ENCODE peak calls at places on chromosomes 7 and 10, in eight cellular contexts. One of them, this sample, is unnamed.

GRCh38 chr7:372546-372938 is 82.6 kb downstream of the FOXL3 start:
- DNase-seq in psoas muscle: no peak
- DNase-seq in left ventricle myocardium inferior: peak
- DNase-seq in AG04450: no peak
- DNase-seq in RWPE1: no peak
- DNase-seq in astrocyte of the spinal cord: no peak
- DNase-seq in WTC11: no peak
- DNase-seq in astrocyte of the cerebellum: no peak
- DNase-seq in this sample: no peak

GRCh38 chr10:44567471-44567870 is 182.6 kb upstream of the CXCL12 start:
- DNase-seq in left ventricle myocardium inferior: no peak
- DNase-seq in astrocyte of the cerebellum: no peak
- DNase-seq in RWPE1: no peak
- DNase-seq in WTC11: no peak
- DNase-seq in AG04450: no peak
- DNase-seq in astrocyte of the spinal cord: peak
- DNase-seq in psoas muscle: no peak
- DNase-seq in this sample: no peak

GRCh38 chr7:37494940-37495339 is 46.3 kb upstream of the ELMO1 start:
- DNase-seq in WTC11: no peak
- DNase-seq in left ventricle myocardium inferior: no peak
- DNase-seq in AG04450: no peak
- DNase-seq in psoas muscle: no peak
- DNase-seq in astrocyte of the spinal cord: no peak
- DNase-seq in RWPE1: no peak
- DNase-seq in astrocyte of the cerebellum: no peak
- DNase-seq in this sample: no peak

GRCh38 chr7:135121868-135122267 is 26.0 kb upstream of the TMEM140 start:
- DNase-seq in astrocyte of the cerebellum: no peak
- DNase-seq in astrocyte of the spinal cord: no peak
- DNase-seq in RWPE1: no peak
- DNase-seq in left ventricle myocardium inferior: no peak
- DNase-seq in AG04450: no peak
- DNase-seq in WTC11: no peak
- DNase-seq in psoas muscle: peak
- DNase-seq in this sample: no peak

GRCh38 chr10:98472171-98472570 is 25.4 kb upstream of the HPS1 start:
- DNase-seq in left ventricle myocardium inferior: no peak
- DNase-seq in psoas muscle: no peak
- DNase-seq in astrocyte of the cerebellum: no peak
- DNase-seq in WTC11: peak
- DNase-seq in AG04450: no peak
- DNase-seq in astrocyte of the spinal cord: no peak
- DNase-seq in RWPE1: no peak
- DNase-seq in this sample: no peak

GRCh38 chr10:60661627-60662026 is 116.7 kb upstream of the CDK1 start:
- DNase-seq in astrocyte of the cerebellum: no peak
- DNase-seq in left ventricle myocardium inferior: no peak
- DNase-seq in RWPE1: no peak
- DNase-seq in psoas muscle: no peak
- DNase-seq in AG04450: no peak
- DNase-seq in WTC11: no peak
- DNase-seq in astrocyte of the spinal cord: peak
- DNase-seq in this sample: no peak

GRCh38 chr7:38748056-38748610 is 117.0 kb upstream of the AMPH start:
- DNase-seq in astrocyte of the spinal cord: peak
- DNase-seq in psoas muscle: no peak
- DNase-seq in RWPE1: no peak
- DNase-seq in AG04450: no peak
- DNase-seq in astrocyte of the cerebellum: no peak
- DNase-seq in left ventricle myocardium inferior: no peak
- DNase-seq in WTC11: no peak
- DNase-seq in this sample: no peak

GRCh38 chr7:17654940-17655339 is 285.4 kb downstream of the SNX13 start:
- DNase-seq in AG04450: no peak
- DNase-seq in RWPE1: no peak
- DNase-seq in psoas muscle: no peak
- DNase-seq in WTC11: no peak
- DNase-seq in astrocyte of the spinal cord: no peak
- DNase-seq in left ventricle myocardium inferior: no peak
- DNase-seq in astrocyte of the cerebellum: no peak
- DNase-seq in this sample: no peak

GRCh38 chr7:76257973-76258372 is 44.5 kb upstream of the HSPB1 start:
- DNase-seq in RWPE1: no peak
- DNase-seq in WTC11: peak
- DNase-seq in psoas muscle: no peak
- DNase-seq in astrocyte of the cerebellum: no peak
- DNase-seq in left ventricle myocardium inferior: no peak
- DNase-seq in AG04450: no peak
- DNase-seq in astrocyte of the spinal cord: no peak
- DNase-seq in this sample: no peak
- TF ChIP-seq CTCF in RWPE1: no peak
- TF ChIP-seq CTCF in WTC11: no peak
- TF ChIP-seq CTCF in psoas muscle: no peak
- TF ChIP-seq CTCF in astrocyte of the cerebellum: no peak
- TF ChIP-seq CTCF in left ventricle myocardium inferior: no peak
- TF ChIP-seq CTCF in AG04450: no peak
- TF ChIP-seq CTCF in astrocyte of the spinal cord: no peak
- TF ChIP-seq CTCF in this sample: no peak

GRCh38 chr7:127791790-127792189 is 139.8 kb downstream of the SND1 start:
- DNase-seq in WTC11: no peak
- DNase-seq in psoas muscle: no peak
- DNase-seq in AG04450: no peak
- DNase-seq in astrocyte of the spinal cord: peak
- DNase-seq in astrocyte of the cerebellum: peak
- DNase-seq in RWPE1: no peak
- DNase-seq in left ventricle myocardium inferior: no peak
- DNase-seq in this sample: no peak
- TF ChIP-seq CTCF in WTC11: no peak
- TF ChIP-seq CTCF in psoas muscle: no peak
- TF ChIP-seq CTCF in AG04450: no peak
- TF ChIP-seq CTCF in astrocyte of the spinal cord: no peak
- TF ChIP-seq CTCF in astrocyte of the cerebellum: no peak
- TF ChIP-seq CTCF in RWPE1: no peak
- TF ChIP-seq CTCF in left ventricle myocardium inferior: no peak
- TF ChIP-seq CTCF in this sample: no peak

DNA sequence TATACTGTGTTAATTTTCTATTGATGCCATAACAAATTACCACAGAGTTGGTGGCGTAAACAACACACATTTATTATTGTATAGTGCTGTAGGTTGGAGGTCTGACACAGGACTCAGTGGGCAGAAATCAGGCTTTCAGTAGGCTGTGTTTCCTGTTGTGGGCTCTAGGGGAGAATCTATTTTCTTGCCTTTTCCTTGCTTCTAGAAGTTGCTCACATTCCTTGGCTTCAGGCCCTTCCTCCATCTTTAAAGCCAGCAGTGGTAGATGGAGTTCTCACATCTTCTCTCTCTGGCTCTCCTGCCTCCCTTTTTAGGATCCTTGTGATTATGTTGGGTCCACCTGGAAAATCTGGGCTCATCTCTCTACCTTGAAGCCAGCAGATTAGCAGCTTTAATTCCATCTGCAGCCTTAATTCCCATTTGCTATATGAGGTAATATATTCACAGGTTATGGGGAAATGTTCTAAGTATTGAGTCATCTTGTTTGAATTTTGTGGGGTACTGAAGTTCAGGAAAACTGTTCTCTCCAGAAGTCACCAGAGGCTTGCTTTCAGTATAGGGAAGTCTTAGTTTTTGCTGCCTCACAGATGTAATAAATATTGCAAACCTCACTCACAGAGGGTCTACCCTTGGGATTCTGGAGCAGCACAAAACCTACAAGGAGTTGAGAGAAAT is 38.9 kb downstream of the CCNY start:
- DNase-seq in psoas muscle: no peak
- DNase-seq in AG04450: no peak
- DNase-seq in left ventricle myocardium inferior: no peak
- DNase-seq in WTC11: no peak
- DNase-seq in astrocyte of the cerebellum: no peak
- DNase-seq in RWPE1: no peak
- DNase-seq in astrocyte of the spinal cord: peak
- DNase-seq in this sample: no peak
- TF ChIP-seq CTCF in psoas muscle: no peak
- TF ChIP-seq CTCF in AG04450: peak
- TF ChIP-seq CTCF in left ventricle myocardium inferior: no peak
- TF ChIP-seq CTCF in WTC11: no peak
- TF ChIP-seq CTCF in astrocyte of the cerebellum: peak
- TF ChIP-seq CTCF in RWPE1: no peak
- TF ChIP-seq CTCF in astrocyte of the spinal cord: no peak
- TF ChIP-seq CTCF in this sample: no peak

GRCh38 chr10:35501923-35502322 is 103.2 kb upstream of the GJD4 start:
- DNase-seq in RWPE1: no peak
- DNase-seq in left ventricle myocardium inferior: no peak
- DNase-seq in astrocyte of the cerebellum: no peak
- DNase-seq in psoas muscle: no peak
- DNase-seq in WTC11: no peak
- DNase-seq in astrocyte of the spinal cord: no peak
- DNase-seq in AG04450: no peak
- DNase-seq in this sample: no peak
- TF ChIP-seq CTCF in RWPE1: no peak
- TF ChIP-seq CTCF in left ventricle myocardium inferior: no peak
- TF ChIP-seq CTCF in astrocyte of the cerebellum: peak
- TF ChIP-seq CTCF in psoas muscle: no peak
- TF ChIP-seq CTCF in WTC11: no peak
- TF ChIP-seq CTCF in astrocyte of the spinal cord: peak
- TF ChIP-seq CTCF in AG04450: peak
- TF ChIP-seq CTCF in this sample: no peak

GRCh38 chr10:72260588-72261322 is 13.0 kb upstream of the DDIT4 start:
- DNase-seq in WTC11: peak
- DNase-seq in psoas muscle: peak
- DNase-seq in left ventricle myocardium inferior: peak
- DNase-seq in AG04450: no peak
- DNase-seq in astrocyte of the cerebellum: peak
- DNase-seq in astrocyte of the spinal cord: peak
- DNase-seq in RWPE1: peak
- DNase-seq in this sample: no peak
- TF ChIP-seq CTCF in WTC11: no peak
- TF ChIP-seq CTCF in psoas muscle: no peak
- TF ChIP-seq CTCF in left ventricle myocardium inferior: no peak
- TF ChIP-seq CTCF in AG04450: peak
- TF ChIP-seq CTCF in astrocyte of the cerebellum: no peak
- TF ChIP-seq CTCF in astrocyte of the spinal cord: peak
- TF ChIP-seq CTCF in RWPE1: no peak
- TF ChIP-seq CTCF in this sample: peak

DNA sequence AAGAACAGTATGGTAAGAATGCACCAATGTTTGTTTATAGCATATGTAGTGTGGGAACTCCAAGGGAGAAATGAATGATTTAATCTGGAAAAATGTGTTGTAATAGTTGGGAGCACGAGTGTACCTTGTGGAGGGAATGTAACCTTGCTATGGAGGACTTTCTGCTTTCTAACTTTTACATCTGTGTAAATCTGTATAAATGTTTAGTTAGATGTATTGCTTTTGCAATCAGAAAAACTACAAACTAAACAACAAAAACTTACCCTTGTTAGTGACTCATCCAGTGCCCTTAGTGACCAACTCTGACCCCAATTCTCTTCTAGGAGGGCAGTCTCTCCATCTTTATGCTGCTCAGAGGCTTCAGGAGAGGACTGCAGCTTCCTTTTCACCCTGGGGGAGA is 89.3 kb downstream of the CCNY start:
- DNase-seq in AG04450: no peak
- DNase-seq in astrocyte of the cerebellum: no peak
- DNase-seq in left ventricle myocardium inferior: no peak
- DNase-seq in WTC11: no peak
- DNase-seq in astrocyte of the spinal cord: no peak
- DNase-seq in psoas muscle: no peak
- DNase-seq in RWPE1: no peak
- DNase-seq in this sample: no peak
- TF ChIP-seq CTCF in AG04450: peak
- TF ChIP-seq CTCF in astrocyte of the cerebellum: no peak
- TF ChIP-seq CTCF in left ventricle myocardium inferior: no peak
- TF ChIP-seq CTCF in WTC11: no peak
- TF ChIP-seq CTCF in astrocyte of the spinal cord: peak
- TF ChIP-seq CTCF in psoas muscle: no peak
- TF ChIP-seq CTCF in RWPE1: no peak
- TF ChIP-seq CTCF in this sample: no peak

GRCh38 chr7:112152186-112152585 is 54.0 kb downstream of the DOCK4 start:
- DNase-seq in astrocyte of the spinal cord: no peak
- DNase-seq in RWPE1: no peak
- DNase-seq in AG04450: no peak
- DNase-seq in WTC11: no peak
- DNase-seq in astrocyte of the cerebellum: no peak
- DNase-seq in psoas muscle: no peak
- DNase-seq in left ventricle myocardium inferior: no peak
- DNase-seq in this sample: no peak

GRCh38 chr7:112149734-112150133 is 56.5 kb downstream of the DOCK4 start:
- DNase-seq in astrocyte of the cerebellum: no peak
- DNase-seq in AG04450: no peak
- DNase-seq in left ventricle myocardium inferior: no peak
- DNase-seq in WTC11: no peak
- DNase-seq in psoas muscle: no peak
- DNase-seq in RWPE1: no peak
- DNase-seq in astrocyte of the spinal cord: no peak
- DNase-seq in this sample: no peak

GRCh38 chr7:112154690-112155089 is 51.5 kb downstream of the DOCK4 start:
- DNase-seq in astrocyte of the spinal cord: no peak
- DNase-seq in astrocyte of the cerebellum: no peak
- DNase-seq in psoas muscle: no peak
- DNase-seq in AG04450: no peak
- DNase-seq in WTC11: no peak
- DNase-seq in left ventricle myocardium inferior: no peak
- DNase-seq in RWPE1: no peak
- DNase-seq in this sample: no peak

GRCh38 chr7:112147752-112148435 is 58.3 kb downstream of the DOCK4 start:
- DNase-seq in RWPE1: no peak
- DNase-seq in psoas muscle: no peak
- DNase-seq in astrocyte of the spinal cord: no peak
- DNase-seq in astrocyte of the cerebellum: no peak
- DNase-seq in WTC11: no peak
- DNase-seq in AG04450: no peak
- DNase-seq in left ventricle myocardium inferior: no peak
- DNase-seq in this sample: no peak

GRCh38 chr7:112150823-112151641 is 55.2 kb downstream of the DOCK4 start:
- DNase-seq in WTC11: no peak
- DNase-seq in RWPE1: no peak
- DNase-seq in left ventricle myocardium inferior: no peak
- DNase-seq in astrocyte of the spinal cord: peak
- DNase-seq in AG04450: no peak
- DNase-seq in astrocyte of the cerebellum: no peak
- DNase-seq in psoas muscle: no peak
- DNase-seq in this sample: no peak
- TF ChIP-seq CTCF in WTC11: no peak
- TF ChIP-seq CTCF in RWPE1: no peak
- TF ChIP-seq CTCF in left ventricle myocardium inferior: no peak
- TF ChIP-seq CTCF in astrocyte of the spinal cord: no peak
- TF ChIP-seq CTCF in AG04450: no peak
- TF ChIP-seq CTCF in astrocyte of the cerebellum: no peak
- TF ChIP-seq CTCF in psoas muscle: no peak
- TF ChIP-seq CTCF in this sample: no peak

GRCh38 chr10:121112618-121113384 is 261.6 kb downstream of the WDR11 start:
- DNase-seq in astrocyte of the cerebellum: no peak
- DNase-seq in left ventricle myocardium inferior: no peak
- DNase-seq in WTC11: peak
- DNase-seq in psoas muscle: no peak
- DNase-seq in astrocyte of the spinal cord: no peak
- DNase-seq in RWPE1: no peak
- DNase-seq in AG04450: no peak
- DNase-seq in this sample: no peak
- TF ChIP-seq CTCF in astrocyte of the cerebellum: no peak
- TF ChIP-seq CTCF in left ventricle myocardium inferior: no peak
- TF ChIP-seq CTCF in WTC11: no peak
- TF ChIP-seq CTCF in psoas muscle: no peak
- TF ChIP-seq CTCF in astrocyte of the spinal cord: no peak
- TF ChIP-seq CTCF in RWPE1: no peak
- TF ChIP-seq CTCF in AG04450: no peak
- TF ChIP-seq CTCF in this sample: no peak

This sample was measured in AG09319.